ENCODE peak calls at places on chromosomes 3 and 15, in nine cellular contexts. P, N, F, W, V, U, Y, H and J are unnamed samples.

GRCh38 chr3:55091381-55092225 is 163.7 kb upstream of the LRTM1 start:
- DNase-seq in W (no peak), U (no peak), H (no peak), P (no peak), F (no peak), Y (peak), N (no peak), V (no peak), J (no peak)

GRCh38 chr15:99564221-99565030 is 1.4 kb upstream of the MEF2A start:
- DNase-seq in F (peak), V (no peak), Y (no peak), P (no peak), N (no peak), U (peak), H (no peak), W (no peak), J (no peak)

GRCh38 chr3:16407365-16407764 is 106.1 kb downstream of the RFTN1 start:
- DNase-seq in W (no peak), Y (no peak), H (no peak), U (no peak), N (no peak), V (no peak), P (no peak), F (no peak), J (no peak)

GRCh38 chr15:67331676-67332075 is 77.1 kb downstream of the IQCH start:
- DNase-seq in F (no peak), W (no peak), H (no peak), P (no peak), U (no peak), V (no peak), Y (no peak), N (no peak), J (no peak)

GRCh38 chr3:172591876-172592771 is 68.9 kb upstream of the TNFSF10 start:
- DNase-seq in Y (no peak), H (no peak), V (no peak), F (no peak), N (no peak), P (peak), W (peak), U (peak), J (no peak)

GRCh38 chr3:196141866-196142673 is 60.2 kb upstream of the TFRC start:
- DNase-seq in P (no peak), Y (no peak), U (no peak), V (no peak), W (no peak), N (no peak), H (no peak), F (no peak), J (no peak)

GRCh38 chr3:47007001-47007400 is 27.5 kb downstream of the NBEAL2 start:
- DNase-seq in F (peak), V (no peak), H (no peak), W (no peak), U (peak), Y (no peak), P (no peak), N (no peak), J (no peak)

GRCh38 chr3:42493798-42494151 is 8.7 kb upstream of the VIPR1 start:
- DNase-seq in V (no peak), H (no peak), U (no peak), W (no peak), P (no peak), F (peak), N (no peak), Y (no peak), J (peak)

GRCh38 chr3:51975857-51976549 is 1.1 kb downstream of the ABHD14A start:
- DNase-seq in W (no peak), Y (no peak), N (no peak), V (peak), P (no peak), U (peak), F (peak), H (no peak), J (no peak)

GRCh38 chr3:62567097-62568021 is 194.0 kb upstream of the FEZF2 start:
- DNase-seq in Y (peak), N (no peak), F (peak), W (no peak), P (no peak), U (no peak), V (no peak), H (no peak), J (no peak)

GRCh38 chr15:75836953-75837321 is 6.3 kb upstream of the UBE2Q2 start:
- DNase-seq in U (no peak), Y (no peak), V (no peak), H (no peak), W (peak), F (no peak), N (peak), P (peak), J (no peak)

GRCh38 chr3:188881954-188882641 is 289.7 kb upstream of the TPRG1 start:
- DNase-seq in F (no peak), H (no peak), W (no peak), P (no peak), V (no peak), Y (peak), N (no peak), U (no peak), J (no peak)

GRCh38 chr3:12796171-12797123 is at the start of gene CAND2:
- DNase-seq in W (peak), H (no peak), P (no peak), U (peak), F (peak), Y (no peak), N (peak), V (peak), J (peak)

GRCh38 chr3:196111939-196112386 is 30.1 kb upstream of the TFRC start:
- DNase-seq in F (no peak), Y (no peak), H (no peak), V (no peak), N (no peak), W (no peak), P (no peak), U (peak), J (no peak)

GRCh38 chr3:43194490-43195115 is 88.7 kb upstream of the POMGNT2 start:
- DNase-seq in N (peak), W (no peak), F (no peak), U (no peak), H (no peak), Y (no peak), V (no peak), P (no peak), J (no peak)

GRCh38 chr3:81554348-81554747 is 207.1 kb downstream of the GBE1 start:
- DNase-seq in U (no peak), N (no peak), H (no peak), P (no peak), Y (peak), W (no peak), F (no peak), V (no peak), J (no peak)

GRCh38 chr15:71934446-71934845 is 124.1 kb downstream of the NR2E3 start:
- DNase-seq in W (no peak), V (no peak), U (no peak), Y (no peak), P (no peak), F (no peak), H (no peak), N (no peak), J (no peak)

GRCh38 chr15:69474291-69474690 is 21.7 kb downstream of the RPLP1 start:
- DNase-seq in H (no peak), W (no peak), U (no peak), N (no peak), F (no peak), P (no peak), Y (no peak), V (no peak), J (no peak)

GRCh38 chr3:182766108-182766507 is 27.2 kb upstream of the ATP11B start:
- DNase-seq in V (no peak), W (no peak), U (no peak), H (no peak), F (no peak), Y (no peak), N (no peak), P (no peak), J (no peak)

GRCh38 chr3:56904526-56905245 is 102.9 kb upstream of the ARHGEF3 start:
- DNase-seq in Y (no peak), N (no peak), F (no peak), P (no peak), V (no peak), U (no peak), W (no peak), H (no peak), J (no peak)